ENCODE peak calls at places on chromosome 5, in seven cellular contexts. One of them, this sample, is unnamed.
A peak's percentile ranks its signal among the peaks of the same experiment; 100 is the strongest.

GRCh38 chr5:102313907-102314306 is 17.8 kb upstream of the SLCO4C1 start:
- DNase-seq in brain microvascular endothelial cell: no peak
- DNase-seq in fibroblast of mammary gland: no peak
- DNase-seq in WTC11: no peak
- DNase-seq in A549: no peak
- DNase-seq in B cell: no peak
- DNase-seq in coronary artery: no peak
- DNase-seq in this sample: no peak

GRCh38 chr5:66769839-66770617 is 173.8 kb downstream of the MAST4 start:
- DNase-seq in brain microvascular endothelial cell: no peak
- DNase-seq in fibroblast of mammary gland: peak; percentile 8
- DNase-seq in WTC11: peak; percentile 70
- DNase-seq in A549: no peak
- DNase-seq in B cell: no peak
- DNase-seq in coronary artery: no peak
- DNase-seq in this sample: peak; percentile 9

GRCh38 chr5:138950411-138951011 is 75.4 kb upstream of the LRRTM2 start:
- DNase-seq in brain microvascular endothelial cell: no peak
- DNase-seq in fibroblast of mammary gland: no peak
- DNase-seq in WTC11: no peak
- DNase-seq in A549: no peak
- DNase-seq in B cell: no peak
- DNase-seq in coronary artery: no peak
- DNase-seq in this sample: no peak

GRCh38 chr5:141192110-141192725 is at the start of gene PCDHB10:
- DNase-seq in brain microvascular endothelial cell: no peak
- DNase-seq in fibroblast of mammary gland: peak; percentile 8
- DNase-seq in WTC11: peak; percentile 89
- DNase-seq in A549: no peak
- DNase-seq in B cell: no peak
- DNase-seq in coronary artery: no peak
- DNase-seq in this sample: peak; percentile 63

GRCh38 chr5:116982035-116982434 is 407.4 kb upstream of the SEMA6A start:
- DNase-seq in brain microvascular endothelial cell: no peak
- DNase-seq in fibroblast of mammary gland: no peak
- DNase-seq in WTC11: no peak
- DNase-seq in A549: no peak
- DNase-seq in B cell: no peak
- DNase-seq in coronary artery: no peak
- DNase-seq in this sample: no peak

GRCh38 chr5:31809037-31809910 is 170.3 kb downstream of the PDZD2 start:
- DNase-seq in brain microvascular endothelial cell: peak; percentile 74
- DNase-seq in fibroblast of mammary gland: peak; percentile 75
- DNase-seq in WTC11: peak; percentile 77
- DNase-seq in A549: peak; percentile 83
- DNase-seq in B cell: no peak
- DNase-seq in coronary artery: no peak
- DNase-seq in this sample: peak; percentile 49

GRCh38 chr5:108989761-108990392 is 242.2 kb downstream of the FER start:
- DNase-seq in brain microvascular endothelial cell: no peak
- DNase-seq in fibroblast of mammary gland: peak; percentile 16
- DNase-seq in WTC11: no peak
- DNase-seq in A549: no peak
- DNase-seq in B cell: no peak
- DNase-seq in coronary artery: no peak
- DNase-seq in this sample: no peak

GRCh38 chr5:140256726-140257125 is 46.2 kb downstream of the PFDN1 start:
- DNase-seq in brain microvascular endothelial cell: no peak
- DNase-seq in fibroblast of mammary gland: no peak
- DNase-seq in WTC11: no peak
- DNase-seq in A549: no peak
- DNase-seq in B cell: no peak
- DNase-seq in coronary artery: no peak
- DNase-seq in this sample: no peak

GRCh38 chr5:3389471-3390026 is 206.1 kb upstream of the IRX1 start:
- DNase-seq in brain microvascular endothelial cell: no peak
- DNase-seq in fibroblast of mammary gland: no peak
- DNase-seq in WTC11: no peak
- DNase-seq in A549: no peak
- DNase-seq in B cell: no peak
- DNase-seq in coronary artery: no peak
- DNase-seq in this sample: no peak

GRCh38 chr5:94945656-94946055 is 327.2 kb downstream of the SLF1 start:
- DNase-seq in brain microvascular endothelial cell: no peak
- DNase-seq in fibroblast of mammary gland: no peak
- DNase-seq in WTC11: no peak
- DNase-seq in A549: no peak
- DNase-seq in B cell: no peak
- DNase-seq in coronary artery: no peak
- DNase-seq in this sample: no peak

GRCh38 chr5:72210913-72211670 is 103.8 kb downstream of the MAP1B start:
- DNase-seq in brain microvascular endothelial cell: peak; percentile 63
- DNase-seq in fibroblast of mammary gland: peak; percentile 88
- DNase-seq in WTC11: no peak
- DNase-seq in A549: peak; percentile 19
- DNase-seq in B cell: no peak
- DNase-seq in coronary artery: no peak
- DNase-seq in this sample: no peak

GRCh38 chr5:97229196-97229595 is 46.1 kb upstream of the RIOK2 start:
- DNase-seq in brain microvascular endothelial cell: no peak
- DNase-seq in fibroblast of mammary gland: no peak
- DNase-seq in WTC11: no peak
- DNase-seq in A549: no peak
- DNase-seq in B cell: no peak
- DNase-seq in coronary artery: no peak
- DNase-seq in this sample: no peak

GRCh38 chr5:6291961-6292360 is 86.4 kb downstream of the MED10 start:
- DNase-seq in brain microvascular endothelial cell: no peak
- DNase-seq in fibroblast of mammary gland: peak; percentile 11
- DNase-seq in WTC11: no peak
- DNase-seq in A549: no peak
- DNase-seq in B cell: no peak
- DNase-seq in coronary artery: no peak
- DNase-seq in this sample: peak; percentile 24
- TF ChIP-seq CTCF in brain microvascular endothelial cell: no peak
- TF ChIP-seq CTCF in fibroblast of mammary gland: peak; percentile 19
- TF ChIP-seq CTCF in WTC11: no peak
- TF ChIP-seq CTCF in A549: no peak
- TF ChIP-seq CTCF in B cell: no peak
- TF ChIP-seq CTCF in coronary artery: no peak
- TF ChIP-seq CTCF in this sample: no peak

GRCh38 chr5:9545301-9545958 is 445 bp downstream of the SEMA5A start:
- DNase-seq in brain microvascular endothelial cell: no peak
- DNase-seq in fibroblast of mammary gland: no peak
- DNase-seq in WTC11: peak; percentile 49
- DNase-seq in A549: no peak
- DNase-seq in B cell: peak; percentile 13
- DNase-seq in coronary artery: no peak
- DNase-seq in this sample: no peak

GRCh38 chr5:9545959-9546851 is at the start of gene SEMA5A:
- DNase-seq in brain microvascular endothelial cell: peak; percentile 65
- DNase-seq in fibroblast of mammary gland: peak; percentile 42
- DNase-seq in WTC11: peak; percentile 78
- DNase-seq in A549: no peak
- DNase-seq in B cell: no peak
- DNase-seq in coronary artery: peak; percentile 83
- DNase-seq in this sample: no peak

GRCh38 chr5:9549941-9550340 is 4.1 kb upstream of the SEMA5A start:
- DNase-seq in brain microvascular endothelial cell: peak; percentile 37
- DNase-seq in fibroblast of mammary gland: peak; percentile 60
- DNase-seq in WTC11: no peak
- DNase-seq in A549: no peak
- DNase-seq in B cell: no peak
- DNase-seq in coronary artery: no peak
- DNase-seq in this sample: no peak

GRCh38 chr5:9544502-9545300 is 1.2 kb downstream of the SEMA5A start:
- DNase-seq in brain microvascular endothelial cell: peak; percentile 86
- DNase-seq in fibroblast of mammary gland: peak; percentile 78
- DNase-seq in WTC11: peak; percentile 93
- DNase-seq in A549: peak; percentile 31
- DNase-seq in B cell: peak; percentile 16
- DNase-seq in coronary artery: peak; percentile 92
- DNase-seq in this sample: peak; percentile 53

DNA sequence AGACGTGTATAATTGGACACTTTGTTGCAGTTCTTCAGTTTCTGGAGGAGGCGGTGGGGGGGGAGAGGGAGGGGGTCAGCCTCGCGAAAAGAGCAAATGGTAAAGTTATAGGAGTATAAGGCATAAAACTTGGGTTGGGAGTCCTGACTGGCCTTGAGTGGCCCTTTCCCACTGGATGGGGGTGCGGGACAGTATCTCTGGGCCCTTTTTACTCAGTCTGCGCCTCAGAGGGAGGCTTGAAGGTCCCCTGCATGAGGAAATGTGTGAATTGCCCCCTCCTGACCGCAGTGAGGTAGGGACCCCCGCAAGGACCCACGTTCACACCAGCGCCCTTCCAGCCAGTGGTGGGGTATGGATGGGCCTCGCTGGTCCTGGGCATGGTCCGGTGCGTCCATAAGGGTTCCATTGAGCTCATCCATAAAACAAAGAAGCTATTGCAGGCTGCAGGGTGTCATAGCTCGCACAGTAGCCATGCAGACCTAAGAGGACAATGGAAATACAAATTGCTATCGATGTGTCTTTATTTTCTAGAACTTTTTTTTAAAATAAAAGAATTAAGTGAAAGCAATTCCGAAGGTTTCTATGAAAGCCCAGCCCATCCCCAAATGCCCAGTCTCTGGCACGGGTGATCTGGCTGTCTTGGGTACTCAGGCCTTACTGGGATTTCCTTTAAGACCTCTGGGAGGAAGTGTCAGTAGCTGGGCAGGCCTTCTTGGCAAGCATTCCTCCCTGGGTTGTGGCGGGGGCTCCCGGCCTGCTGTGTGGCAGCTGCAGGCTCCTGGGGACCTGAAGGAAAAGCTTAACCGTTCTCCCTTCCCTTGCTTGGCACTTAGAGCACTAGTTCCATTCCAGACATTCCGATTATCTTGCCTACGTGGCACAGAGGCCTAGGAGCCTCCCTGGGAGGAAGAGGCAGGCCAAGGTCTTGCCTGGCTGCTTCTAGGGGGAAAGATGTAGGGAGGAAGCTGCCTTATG is 1.4 kb upstream of the SEMA5A start:
- DNase-seq in brain microvascular endothelial cell: peak; percentile 60
- DNase-seq in fibroblast of mammary gland: peak; percentile 59
- DNase-seq in WTC11: peak; percentile 50
- DNase-seq in A549: no peak
- DNase-seq in B cell: no peak
- DNase-seq in coronary artery: no peak
- DNase-seq in this sample: no peak
- TF ChIP-seq CTCF in brain microvascular endothelial cell: no peak
- TF ChIP-seq CTCF in fibroblast of mammary gland: no peak
- TF ChIP-seq CTCF in WTC11: no peak
- TF ChIP-seq CTCF in A549: no peak
- TF ChIP-seq CTCF in B cell: no peak
- TF ChIP-seq CTCF in coronary artery: no peak
- TF ChIP-seq CTCF in this sample: no peak

GRCh38 chr5:76113103-76113502 is 29.9 kb downstream of the SV2C start:
- DNase-seq in brain microvascular endothelial cell: no peak
- DNase-seq in fibroblast of mammary gland: no peak
- DNase-seq in WTC11: no peak
- DNase-seq in A549: no peak
- DNase-seq in B cell: no peak
- DNase-seq in coronary artery: no peak
- DNase-seq in this sample: no peak

GRCh38 chr5:76111510-76112174 is 28.5 kb downstream of the SV2C start:
- DNase-seq in brain microvascular endothelial cell: no peak
- DNase-seq in fibroblast of mammary gland: no peak
- DNase-seq in WTC11: no peak
- DNase-seq in A549: no peak
- DNase-seq in B cell: no peak
- DNase-seq in coronary artery: no peak
- DNase-seq in this sample: no peak

DNA sequence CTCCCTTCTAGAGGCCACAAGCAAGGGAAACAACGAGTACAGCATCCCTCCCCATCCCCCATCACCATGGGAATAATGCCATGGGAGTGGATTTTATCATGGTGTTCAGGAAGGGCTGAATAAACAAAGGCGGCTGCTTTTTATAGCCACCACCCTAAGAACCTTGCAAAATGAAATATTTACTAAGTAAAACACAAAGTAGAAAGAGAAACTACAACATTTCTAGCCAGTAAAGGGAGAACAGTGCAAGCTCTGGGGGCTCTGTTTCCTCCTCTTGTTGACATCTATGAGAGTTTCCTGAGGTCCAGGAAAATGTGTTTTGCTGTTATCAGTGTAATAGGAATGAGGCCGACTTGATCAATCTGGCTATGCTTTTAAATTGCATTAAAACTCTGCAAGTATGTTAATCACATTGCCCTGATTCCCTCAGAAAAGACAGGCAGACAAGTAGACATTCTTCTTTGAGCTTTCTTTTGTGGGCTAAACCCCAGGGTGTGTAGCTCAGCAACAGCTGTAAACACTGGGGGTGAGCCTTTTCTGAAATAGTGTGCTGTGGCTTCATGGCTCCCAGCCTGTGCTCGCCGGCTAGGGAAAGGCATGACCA is 31.1 kb downstream of the SV2C start:
- DNase-seq in brain microvascular endothelial cell: no peak
- DNase-seq in fibroblast of mammary gland: no peak
- DNase-seq in WTC11: peak; percentile 13
- DNase-seq in A549: no peak
- DNase-seq in B cell: no peak
- DNase-seq in coronary artery: no peak
- DNase-seq in this sample: no peak
- TF ChIP-seq CTCF in brain microvascular endothelial cell: no peak
- TF ChIP-seq CTCF in fibroblast of mammary gland: no peak
- TF ChIP-seq CTCF in WTC11: no peak
- TF ChIP-seq CTCF in A549: no peak
- TF ChIP-seq CTCF in B cell: no peak
- TF ChIP-seq CTCF in coronary artery: no peak
- TF ChIP-seq CTCF in this sample: no peak

GRCh38 chr5:989961-990530 is 18.6 kb upstream of the NKD2 start:
- DNase-seq in brain microvascular endothelial cell: no peak
- DNase-seq in fibroblast of mammary gland: peak; percentile 40
- DNase-seq in WTC11: peak; percentile 62
- DNase-seq in A549: no peak
- DNase-seq in B cell: no peak
- DNase-seq in coronary artery: peak; percentile 75
- DNase-seq in this sample: no peak
- TF ChIP-seq CTCF in brain microvascular endothelial cell: no peak
- TF ChIP-seq CTCF in fibroblast of mammary gland: peak; percentile 17
- TF ChIP-seq CTCF in WTC11: no peak
- TF ChIP-seq CTCF in A549: no peak
- TF ChIP-seq CTCF in B cell: no peak
- TF ChIP-seq CTCF in coronary artery: no peak
- TF ChIP-seq CTCF in this sample: no peak

GRCh38 chr5:153711755-153712154 is 221.3 kb downstream of the GRIA1 start:
- DNase-seq in brain microvascular endothelial cell: no peak
- DNase-seq in fibroblast of mammary gland: peak; percentile 11
- DNase-seq in WTC11: no peak
- DNase-seq in A549: no peak
- DNase-seq in B cell: no peak
- DNase-seq in coronary artery: no peak
- DNase-seq in this sample: no peak
- TF ChIP-seq CTCF in brain microvascular endothelial cell: peak; percentile 48
- TF ChIP-seq CTCF in fibroblast of mammary gland: peak; percentile 16
- TF ChIP-seq CTCF in WTC11: no peak
- TF ChIP-seq CTCF in A549: no peak
- TF ChIP-seq CTCF in B cell: no peak
- TF ChIP-seq CTCF in coronary artery: no peak
- TF ChIP-seq CTCF in this sample: no peak

GRCh38 chr5:132768485-132768868 is 8.6 kb downstream of the SEPTIN8 start:
- DNase-seq in brain microvascular endothelial cell: no peak
- DNase-seq in fibroblast of mammary gland: no peak
- DNase-seq in WTC11: no peak
- DNase-seq in A549: no peak
- DNase-seq in B cell: no peak
- DNase-seq in coronary artery: peak; percentile 72
- DNase-seq in this sample: no peak
- TF ChIP-seq CTCF in brain microvascular endothelial cell: no peak
- TF ChIP-seq CTCF in fibroblast of mammary gland: no peak
- TF ChIP-seq CTCF in WTC11: no peak
- TF ChIP-seq CTCF in A549: no peak
- TF ChIP-seq CTCF in B cell: no peak
- TF ChIP-seq CTCF in coronary artery: no peak
- TF ChIP-seq CTCF in this sample: no peak